ENCODE peak calls at places on chromosomes 7 and 10, in nine cellular contexts. X is esophagus squamous epithelium; M is MCF 10A; E is GM13977; T is left cardiac atrium; L is heart left ventricle; J is astrocyte of the hippocampus; Z is posterior vena cava; V is activated CD4-positive, alpha-beta T cell treated with anti-CD3 and anti-CD28 coated beads for 24 hours. I is an unnamed sample.

GRCh38 chr10:48305905-48306264 is 592 bp upstream of the MAPK8 start:
- DNase-seq in Z (no peak), V (no peak), E (no peak), M (no peak), X (no peak), L (no peak), J (no peak), T (no peak), I (no peak)

GRCh38 chr10:79073784-79074432 is 5.1 kb downstream of the ZMIZ1 start:
- DNase-seq in X (no peak), M (no peak), T (peak), Z (no peak), L (peak), V (no peak), E (no peak), J (peak), I (no peak)

GRCh38 chr10:44016101-44016500 is 367.4 kb upstream of the ZNF32 start:
- DNase-seq in L (no peak), X (no peak), M (no peak), V (no peak), T (no peak), J (no peak), E (no peak), Z (no peak), I (no peak)

GRCh38 chr7:17844514-17845196 is 95.6 kb downstream of the SNX13 start:
- DNase-seq in E (no peak), V (no peak), M (no peak), J (peak), X (no peak), Z (no peak), T (no peak), L (no peak), I (no peak)

GRCh38 chr7:43584200-43584586 is 1.3 kb downstream of the STK17A start:
- DNase-seq in X (no peak), T (peak), Z (no peak), J (peak), E (no peak), M (peak), L (peak), V (no peak), I (no peak)

GRCh38 chr10:18340496-18341051 is 200.3 kb downstream of the CACNB2 start:
- DNase-seq in Z (no peak), E (no peak), T (peak), J (peak), M (peak), V (no peak), L (peak), X (no peak), I (no peak)

GRCh38 chr7:107309296-107309695 is 140.5 kb downstream of the HBP1 start:
- DNase-seq in X (no peak), E (no peak), J (no peak), M (no peak), L (no peak), V (no peak), T (no peak), Z (no peak), I (no peak)

GRCh38 chr7:91243591-91244368 is 20.5 kb upstream of the FZD1 start:
- DNase-seq in V (no peak), M (no peak), J (no peak), Z (no peak), X (no peak), L (no peak), T (no peak), E (no peak), I (no peak)

GRCh38 chr7:101632641-101633040 is 3.5 kb upstream of the MYL10 start:
- DNase-seq in J (no peak), M (no peak), E (no peak), V (no peak), T (no peak), Z (no peak), X (no peak), L (no peak), I (no peak)

GRCh38 chr10:22573820-22574569 is 140.4 kb downstream of the PIP4K2A start:
- DNase-seq in M (peak), J (peak), E (peak), T (no peak), X (no peak), V (no peak), L (no peak), Z (no peak), I (no peak)

GRCh38 chr7:116560021-116560970 is 35.5 kb downstream of the CAV1 start:
- DNase-seq in L (peak), V (no peak), M (peak), J (no peak), T (peak), E (no peak), X (no peak), Z (no peak), I (no peak)

GRCh38 chr10:62130948-62131347 is 137.7 kb downstream of the RTKN2 start:
- DNase-seq in Z (no peak), V (no peak), J (peak), T (peak), X (no peak), L (peak), E (no peak), M (peak), I (no peak)

GRCh38 chr10:30445716-30446115 is 11.7 kb downstream of the MAP3K8 start:
- DNase-seq in Z (no peak), T (no peak), J (peak), V (no peak), M (no peak), X (no peak), L (no peak), E (no peak), I (no peak)

GRCh38 chr10:43222296-43222695 is 44.6 kb downstream of the RASGEF1A start:
- DNase-seq in T (peak), E (no peak), Z (peak), L (no peak), V (no peak), J (no peak), X (no peak), M (no peak), I (no peak)

GRCh38 chr10:72177454-72177853 is 38.4 kb upstream of the ANAPC16 start:
- DNase-seq in E (no peak), X (no peak), M (no peak), V (no peak), T (no peak), J (no peak), Z (no peak), L (no peak), I (no peak)

GRCh38 chr10:9097206-9097990 is 1042.9 kb downstream of the GATA3 start:
- DNase-seq in E (no peak), M (no peak), L (no peak), X (no peak), V (no peak), J (no peak), Z (no peak), T (no peak), I (no peak)

GRCh38 chr7:54780490-54780889 is 21.5 kb upstream of the SEC61G start:
- DNase-seq in E (no peak), X (no peak), J (no peak), V (no peak), T (no peak), L (no peak), M (no peak), Z (no peak), I (no peak)

GRCh38 chr10:26430641-26431163 is 7.4 kb upstream of the APBB1IP start:
- DNase-seq in J (no peak), L (no peak), Z (no peak), X (no peak), T (no peak), E (peak), M (no peak), V (no peak), I (no peak)

GRCh38 chr10:88986549-88987242 is 3.9 kb upstream of the FAS start:
- DNase-seq in E (no peak), J (peak), T (no peak), X (no peak), Z (no peak), V (no peak), L (no peak), M (peak), I (no peak)

GRCh38 chr10:122363311-122363710 is 11.2 kb upstream of the PLEKHA1 start:
- DNase-seq in J (no peak), T (no peak), X (no peak), Z (no peak), L (no peak), M (no peak), V (no peak), E (no peak), I (no peak)

GRCh38 chr10:13163859-13164258 is 2.5 kb downstream of the MCM10 start:
- DNase-seq in M (no peak), Z (no peak), L (no peak), X (no peak), J (no peak), V (no peak), E (no peak), T (no peak), I (no peak)

GRCh38 chr10:97062058-97062457 is 123.7 kb downstream of the SLIT1 start:
- DNase-seq in X (no peak), J (no peak), Z (no peak), T (no peak), M (no peak), E (no peak), V (no peak), L (peak), I (no peak)

GRCh38 chr7:28627869-28628268 is 215.6 kb downstream of the CREB5 start:
- DNase-seq in M (no peak), L (no peak), T (no peak), E (no peak), V (no peak), Z (no peak), X (no peak), J (no peak), I (no peak)

GRCh38 chr7:68107968-68108367 is 1111.3 kb downstream of the TYW1 start:
- DNase-seq in M (no peak), Z (no peak), X (no peak), E (no peak), L (no peak), T (no peak), J (peak), V (no peak), I (no peak)

GRCh38 chr7:116527521-116527920 is 2.7 kb downstream of the CAV1 start:
- DNase-seq in V (no peak), T (no peak), M (no peak), E (no peak), J (peak), Z (no peak), L (no peak), X (no peak), I (no peak)

GRCh38 chr7:6227294-6227846 is 45.1 kb downstream of the CYTH3 start:
- DNase-seq in Z (no peak), M (no peak), T (no peak), E (no peak), V (no peak), L (no peak), X (no peak), J (peak), I (no peak)

GRCh38 chr7:122858310-122858709 is 27.9 kb downstream of the CADPS2 start:
- DNase-seq in Z (no peak), T (no peak), V (no peak), X (no peak), E (no peak), M (no peak), L (no peak), J (no peak), I (no peak)

GRCh38 chr10:94524146-94524545 is 21.4 kb upstream of the HELLS start:
- DNase-seq in E (peak), X (no peak), T (no peak), M (no peak), Z (no peak), L (no peak), J (peak), V (no peak), I (no peak)

GRCh38 chr7:45610019-45610418 is 35.9 kb downstream of the ADCY1 start:
- DNase-seq in M (no peak), X (no peak), L (no peak), V (no peak), E (no peak), Z (no peak), T (no peak), J (no peak), I (no peak)

GRCh38 chr7:98627062-98627790 is 10.1 kb downstream of the NPTX2 start:
- DNase-seq in E (no peak), J (no peak), L (no peak), V (no peak), X (no peak), T (no peak), Z (no peak), M (no peak), I (no peak)

GRCh38 chr10:110364531-110364937 is 59.8 kb upstream of the SMNDC1 start:
- DNase-seq in J (no peak), X (no peak), E (no peak), M (peak), L (no peak), Z (no peak), V (no peak), T (no peak), I (no peak)

GRCh38 chr7:29046978-29047377 is 88.8 kb upstream of the TRIL start:
- DNase-seq in Z (no peak), L (no peak), J (no peak), V (no peak), X (no peak), M (no peak), T (no peak), E (no peak), I (no peak)

GRCh38 chr7:17989546-17989945 is 38.1 kb downstream of the PRPS1L1 start:
- DNase-seq in L (no peak), X (no peak), T (no peak), Z (no peak), M (no peak), J (peak), E (no peak), V (no peak), I (no peak)

GRCh38 chr7:142319970-142320369 is 62.1 kb upstream of the PRSS58 start:
- DNase-seq in J (no peak), X (no peak), V (peak), L (no peak), E (no peak), Z (no peak), T (no peak), M (no peak), I (no peak)

GRCh38 chr10:30430544-30431298 is 3.3 kb upstream of the MAP3K8 start:
- DNase-seq in Z (no peak), T (no peak), J (no peak), M (no peak), E (no peak), X (no peak), L (no peak), V (no peak), I (no peak)

GRCh38 chr7:100510437-100511239 is 26.9 kb downstream of the NYAP1 start:
- DNase-seq in Z (no peak), T (no peak), M (no peak), X (no peak), J (no peak), V (no peak), L (no peak), E (no peak), I (no peak)

GRCh38 chr7:51261950-51262795 is 54.4 kb downstream of the COBL start:
- DNase-seq in M (no peak), E (no peak), Z (no peak), X (no peak), T (no peak), L (no peak), J (no peak), V (no peak), I (no peak)

GRCh38 chr10:51425431-51425830 is 274.0 kb downstream of the CSTF2T start:
- DNase-seq in X (no peak), T (peak), E (no peak), V (no peak), J (peak), L (no peak), M (no peak), Z (no peak), I (no peak)

GRCh38 chr7:31919678-31920369 is 150.4 kb downstream of the PDE1C start:
- DNase-seq in L (no peak), J (no peak), E (no peak), X (no peak), V (no peak), M (no peak), Z (no peak), T (no peak), I (no peak)

GRCh38 chr10:99426689-99427088 is 3.7 kb downstream of the GOT1 start:
- DNase-seq in L (no peak), T (no peak), E (no peak), X (no peak), Z (no peak), M (no peak), J (no peak), V (no peak), I (no peak)

I was measured in activated CD8-positive, alpha-beta memory T cell treated with anti-CD3 and anti-CD28 coated beads for 1 hour.